ENCODE peak calls at places on chromosomes 12 and 14, in four cellular contexts. Z is HepG2, A is K562, Q is H1. Y is an unnamed sample.

GRCh38 chr14:77316872-77317271 is 3.8 kb downstream of the POMT2 start:
- DNase-seq in Z (no peak), A (no peak), Q (no peak), Y (no peak)

GRCh38 chr12:2292560-2292959 is 239.8 kb downstream of the CACNA1C start:
- DNase-seq in Z (no peak), A (no peak), Q (no peak), Y (no peak)

GRCh38 chr12:4987076-4987775 is 56.5 kb upstream of the KCNA5 start:
- DNase-seq in Z (no peak), A (no peak), Q (no peak), Y (no peak)

GRCh38 chr14:66508547-66508845 is 549 bp downstream of the GPHN start:
- DNase-seq in Z (no peak), A (no peak), Q (no peak), Y (no peak)

GRCh38 chr14:75521415-75522199 is 662 bp upstream of the BATF start:
- DNase-seq in Z (peak), A (no peak), Q (no peak), Y (no peak)

GRCh38 chr14:64196668-64197411 is 97.3 kb downstream of the ESR2 start:
- DNase-seq in Z (no peak), A (no peak), Q (peak), Y (peak)

GRCh38 chr12:87317302-87317701 is 711.9 kb downstream of the C12orf50 start:
- DNase-seq in Z (no peak), A (no peak), Q (no peak), Y (peak)

GRCh38 chr14:52700701-52701172 is 5.4 kb upstream of the ERO1A start:
- DNase-seq in Z (peak), A (no peak), Q (no peak), Y (peak)

GRCh38 chr12:148676-149416 is 65.1 kb downstream of the SLC6A12 start:
- DNase-seq in Z (no peak), A (no peak), Q (no peak), Y (no peak)

GRCh38 chr14:64501326-64502171 is 2.1 kb downstream of the ZBTB25 start:
- DNase-seq in Z (peak), A (no peak), Q (no peak), Y (peak)

GRCh38 chr12:3697311-3697870 is 55.5 kb downstream of the CRACR2A start:
- DNase-seq in Z (no peak), A (no peak), Q (no peak), Y (no peak)

GRCh38 chr14:30238936-30239335 is 311.3 kb upstream of the PRKD1 start:
- DNase-seq in Z (no peak), A (no peak), Q (no peak), Y (no peak)

GRCh38 chr14:55221186-55221585 is 29.8 kb upstream of the DLGAP5 start:
- DNase-seq in Z (no peak), A (no peak), Q (no peak), Y (peak)

GRCh38 chr12:124737772-124738635 is 125.7 kb downstream of the SCARB1 start:
- DNase-seq in Z (no peak), A (no peak), Q (no peak), Y (no peak)

GRCh38 chr12:124734224-124734788 is 129.4 kb downstream of the SCARB1 start:
- DNase-seq in Z (peak), A (peak), Q (peak), Y (no peak)

GRCh38 chr12:124737040-124737419 is 126.6 kb downstream of the SCARB1 start:
- DNase-seq in Z (no peak), A (no peak), Q (no peak), Y (no peak)

GRCh38 chr12:124738636-124739467 is 124.8 kb downstream of the SCARB1 start:
- DNase-seq in Z (peak), A (no peak), Q (no peak), Y (peak)

DNA sequence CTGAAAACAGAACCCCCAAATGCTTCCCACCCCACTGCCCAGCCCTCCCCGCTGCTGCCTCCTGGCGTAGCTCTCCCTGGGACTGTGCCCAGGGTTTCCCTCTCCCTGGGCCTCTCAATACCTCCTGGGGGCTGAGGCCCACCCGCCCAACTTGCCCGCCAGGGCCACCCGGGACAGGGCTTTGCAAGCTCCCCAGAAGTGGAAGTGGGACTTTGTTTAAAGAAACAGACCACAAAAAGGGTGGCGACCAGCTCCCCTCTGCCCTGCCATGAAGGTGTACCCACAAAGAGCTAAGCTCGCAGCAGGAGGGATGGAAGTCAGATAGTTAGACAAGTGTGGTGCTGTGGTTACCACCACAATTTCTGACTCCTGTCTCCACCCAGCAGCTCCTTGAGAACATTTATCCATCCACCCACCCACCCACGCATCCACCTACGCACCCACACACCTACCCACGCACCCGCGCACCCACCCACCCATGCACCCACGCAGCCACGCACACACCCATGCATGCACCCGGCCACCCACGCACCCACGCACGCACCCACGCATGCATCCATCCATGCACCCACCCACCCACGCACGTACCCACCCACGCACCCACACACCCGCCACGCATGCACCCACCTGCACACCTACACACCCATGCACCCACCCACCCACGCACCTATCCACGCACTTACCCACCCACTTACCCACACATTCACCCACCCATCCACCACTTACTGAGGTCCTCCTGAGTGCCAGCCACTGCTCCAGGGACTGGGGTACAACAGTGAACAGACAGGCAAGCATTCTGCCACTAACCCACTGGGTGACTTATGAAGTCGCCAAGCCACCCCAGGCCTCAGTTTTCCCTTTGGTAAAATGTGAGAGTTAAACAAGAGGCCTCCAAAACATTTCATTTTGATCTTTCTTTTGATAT is 127.3 kb downstream of the SCARB1 start:
- DNase-seq in Z (no peak), A (no peak), Q (no peak), Y (no peak)
- H2AFZ ChIP-seq in Z (no peak), A (peak), Q (no peak), Y (peak)

GRCh38 chr12:117778656-117779055 is 190.1 kb downstream of the KSR2 start:
- DNase-seq in Z (no peak), A (no peak), Q (no peak), Y (no peak)
- TF ChIP-seq JUN in Z (no peak), A (no peak), Q (no peak), Y (no peak)

GRCh38 chr12:95858451-95859343 is at the start of gene SNRPF:
- DNase-seq in Z (peak), A (peak), Q (peak), Y (peak)

GRCh38 chr12:95859344-95859816 is 628 bp downstream of the SNRPF start:
- DNase-seq in Z (peak), A (peak), Q (no peak), Y (no peak)

GRCh38 chr12:95859947-95860850 is 1.4 kb downstream of the SNRPF start:
- DNase-seq in Z (no peak), A (no peak), Q (no peak), Y (no peak)

GRCh38 chr12:95857151-95857550 is 1.6 kb upstream of the SNRPF start:
- DNase-seq in Z (peak), A (no peak), Q (no peak), Y (no peak)

GRCh38 chr12:95857799-95858198 is 953 bp upstream of the SNRPF start:
- DNase-seq in Z (no peak), A (no peak), Q (no peak), Y (no peak)
- H2AFZ ChIP-seq in Z (peak), A (peak), Q (peak), Y (peak)

GRCh38 chr12:119235352-119235751 is 56.6 kb downstream of the HSPB8 start:
- DNase-seq in Z (no peak), A (peak), Q (no peak), Y (no peak)

GRCh38 chr12:119236372-119236771 is 57.6 kb downstream of the HSPB8 start:
- DNase-seq in Z (no peak), A (no peak), Q (no peak), Y (no peak)

GRCh38 chr12:119241049-119241448 is 62.3 kb downstream of the HSPB8 start:
- DNase-seq in Z (no peak), A (no peak), Q (no peak), Y (no peak)

DNA sequence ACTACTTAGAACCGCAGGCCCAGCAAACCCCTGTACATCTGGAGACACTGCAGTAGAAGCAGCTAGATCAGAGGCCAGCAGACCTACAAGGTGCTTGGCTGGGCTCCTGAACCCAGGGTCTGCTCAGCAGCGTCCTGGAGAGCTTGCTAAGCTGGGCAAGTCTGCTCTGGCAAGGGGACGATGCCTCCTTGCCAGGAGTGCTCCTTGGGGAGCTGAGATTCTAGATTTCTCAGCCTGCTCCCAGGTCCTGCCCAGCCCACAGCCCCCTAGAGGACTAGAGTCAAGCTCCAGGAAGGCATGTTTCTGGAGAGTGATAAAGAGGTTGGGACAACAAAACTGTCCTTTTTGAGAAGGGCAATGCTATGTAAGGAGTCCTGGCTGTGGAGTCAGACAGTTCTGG is 60.3 kb downstream of the HSPB8 start:
- DNase-seq in Z (no peak), A (no peak), Q (no peak), Y (no peak)
- TF ChIP-seq JUN in Z (no peak), A (no peak), Q (no peak), Y (no peak)

DNA sequence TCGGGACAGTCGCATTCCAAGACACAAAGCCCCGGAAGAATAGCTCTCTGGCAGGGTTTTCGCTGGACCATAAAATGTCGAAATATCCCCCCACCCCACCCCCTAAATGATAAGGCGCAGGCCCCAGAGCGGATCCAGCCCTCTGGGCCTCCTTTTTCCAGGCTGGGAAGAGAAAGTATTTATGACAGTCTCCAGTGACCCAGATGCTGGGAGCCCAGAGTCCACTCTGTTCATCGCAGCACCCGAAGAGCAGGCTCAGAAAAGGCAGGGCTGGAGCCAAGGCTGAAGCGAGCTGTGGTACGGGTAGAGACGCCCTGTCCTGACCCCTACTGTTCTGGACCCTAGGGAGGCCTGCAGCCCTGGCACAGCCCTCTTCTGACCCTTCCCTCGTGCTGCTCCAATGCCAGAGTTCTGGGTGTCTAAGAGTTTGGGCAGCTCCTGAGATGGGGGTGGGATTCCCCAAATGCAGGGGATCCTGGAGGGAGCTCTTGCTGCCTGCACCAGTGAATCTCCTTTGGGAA is 2.0 kb upstream of the HOXC8 start:
- DNase-seq in Z (no peak), A (no peak), Q (no peak), Y (no peak)
- H2AFZ ChIP-seq in Z (no peak), A (no peak), Q (no peak), Y (no peak)

DNA sequence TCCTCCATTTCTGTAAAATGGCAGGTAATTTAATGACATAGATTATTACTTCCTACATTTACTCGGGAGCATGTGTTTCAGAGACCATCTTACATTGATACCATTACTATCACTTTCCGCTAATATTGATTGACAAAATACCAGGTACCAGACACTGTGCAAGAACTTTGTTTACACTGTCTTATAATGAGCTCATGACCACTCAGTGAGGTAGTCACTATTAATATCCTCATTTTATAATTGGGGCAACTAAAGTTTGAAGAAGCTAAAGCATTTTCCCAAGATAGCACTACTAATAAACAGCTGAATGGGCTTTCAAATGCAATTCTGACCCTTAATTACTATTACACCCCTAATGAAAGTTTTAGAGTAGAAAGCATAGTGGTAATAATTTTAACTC is 734.8 kb downstream of the DIO2 start:
- DNase-seq in Z (no peak), A (no peak), Q (no peak), Y (no peak)
- TF ChIP-seq JUN in Z (no peak), A (no peak), Q (no peak), Y (no peak)

GRCh38 chr14:104244221-104245011 is 106.0 kb downstream of the KIF26A start:
- DNase-seq in Z (no peak), A (no peak), Q (peak), Y (no peak)

GRCh38 chr14:104245075-104245474 is 106.7 kb downstream of the KIF26A start:
- DNase-seq in Z (no peak), A (no peak), Q (peak), Y (no peak)

GRCh38 chr14:104246401-104247335 is 108.3 kb downstream of the KIF26A start:
- DNase-seq in Z (no peak), A (no peak), Q (peak), Y (no peak)

GRCh38 chr14:104247336-104248202 is 109.2 kb downstream of the KIF26A start:
- DNase-seq in Z (no peak), A (no peak), Q (no peak), Y (no peak)

GRCh38 chr14:104245723-104246122 is 107.3 kb downstream of the KIF26A start:
- DNase-seq in Z (no peak), A (no peak), Q (no peak), Y (no peak)
- H2AFZ ChIP-seq in Z (no peak), A (no peak), Q (no peak), Y (no peak)

GRCh38 chr14:92945959-92946846 is 23.3 kb downstream of the CHGA start:
- DNase-seq in Z (no peak), A (no peak), Q (no peak), Y (peak)
- TF ChIP-seq JUN in Z (no peak), A (no peak), Q (no peak), Y (no peak)